ENCODE peak calls at places on chromosomes 3 and 15, in four cellular contexts. S is stimulated activated naive CD8-positive, alpha-beta T cell treated with anti-CD3 and anti-CD28 coated beads, Interleukin-15, Interleukin-2, amounts not matched to agents 100 U/mL and 50 U/mL, for 24 hours; J is PC-3; O is NCI-H69. Y is an unnamed sample.
A peak's percentile ranks its signal among the peaks of the same experiment; 100 is the strongest.

GRCh38 chr3:8458235-8458634 is 43.4 kb upstream of the LMCD1 start:
- DNase-seq in S (no peak), O (no peak), J (no peak), Y (peak; percentile 24)

GRCh38 chr3:148943531-148944200 is 47.7 kb upstream of the GYG1 start:
- DNase-seq in S (no peak), J (peak; percentile 93), O (peak; percentile 71), Y (peak; percentile 89)

GRCh38 chr15:67331676-67332075 is 77.1 kb downstream of the IQCH start:
- DNase-seq in S (no peak), J (no peak), O (no peak), Y (no peak)

GRCh38 chr3:141793476-141794260 is 30.5 kb downstream of the GRK7 start:
- DNase-seq in O (no peak), S (no peak), J (no peak), Y (no peak)

GRCh38 chr15:81419304-81419943 is 45.4 kb upstream of the TMC3 start:
- DNase-seq in O (no peak), S (no peak), J (peak; percentile 68), Y (peak; percentile 74)

GRCh38 chr15:88454867-88455810 is 12.0 kb downstream of the MRPL46 start:
- DNase-seq in J (peak; percentile 72), O (peak; percentile 80), S (peak; percentile 47), Y (peak; percentile 73)

GRCh38 chr3:4985330-4986174 is 6.3 kb downstream of the BHLHE40 start:
- DNase-seq in J (peak; percentile 78), S (no peak), O (peak; percentile 77), Y (peak; percentile 67)

GRCh38 chr3:183295211-183295610 is 42.2 kb downstream of the B3GNT5 start:
- DNase-seq in O (no peak), S (no peak), J (peak; percentile 98), Y (peak; percentile 82)

GRCh38 chr3:61725851-61726333 is 164.5 kb downstream of the PTPRG start:
- DNase-seq in O (peak; percentile 15), J (no peak), S (no peak), Y (peak; percentile 30)

GRCh38 chr15:68268405-68268804 is 9.1 kb upstream of the FEM1B start:
- DNase-seq in J (no peak), O (no peak), S (no peak), Y (no peak)

GRCh38 chr3:172094621-172095557 is 55.5 kb downstream of the FNDC3B start:
- DNase-seq in J (no peak), O (peak; percentile 20), S (peak; percentile 32), Y (peak; percentile 32)

GRCh38 chr15:25176991-25177954 is 222.5 kb downstream of the SNRPN start:
- DNase-seq in J (no peak), S (no peak), O (no peak), Y (no peak)

GRCh38 chr3:156035158-156035557 is 85.2 kb upstream of the KCNAB1 start:
- DNase-seq in S (no peak), O (no peak), J (no peak), Y (no peak)

GRCh38 chr3:33153782-33154181 is 40.0 kb downstream of the CRTAP start:
- DNase-seq in J (no peak), S (no peak), O (no peak), Y (no peak)

GRCh38 chr15:42836251-42836650 is 84.3 kb downstream of the TTBK2 start:
- DNase-seq in O (no peak), S (no peak), J (no peak), Y (no peak)

GRCh38 chr3:170163956-170164645 is 17.4 kb downstream of the PHC3 start:
- DNase-seq in O (no peak), J (no peak), S (no peak), Y (no peak)

GRCh38 chr3:188205992-188206416 is 52.0 kb downstream of the LPP start:
- DNase-seq in O (no peak), S (no peak), J (no peak), Y (no peak)

GRCh38 chr3:25427155-25428002 is 684 bp upstream of the RARB start:
- DNase-seq in J (no peak), S (no peak), O (peak; percentile 51), Y (peak; percentile 34)

GRCh38 chr3:84943379-84943778 is 15.4 kb upstream of the CADM2 start:
- DNase-seq in S (no peak), J (peak; percentile 15), O (peak; percentile 0), Y (no peak)

GRCh38 chr15:38169982-38170381 is 82.7 kb upstream of the SPRED1 start:
- DNase-seq in O (no peak), S (no peak), J (no peak), Y (no peak)

GRCh38 chr3:33749546-33750215 is 31.6 kb upstream of the CLASP2 start:
- DNase-seq in J (peak; percentile 40), S (no peak), O (no peak), Y (no peak)

GRCh38 chr3:139491966-139492365 is 15.7 kb upstream of the RBP2 start:
- DNase-seq in J (no peak), S (no peak), O (peak; percentile 78), Y (no peak)

GRCh38 chr15:48940508-48940907 is 23.2 kb downstream of the SHC4 start:
- DNase-seq in S (no peak), J (peak; percentile 86), O (peak; percentile 14), Y (peak; percentile 92)

GRCh38 chr15:25796395-25796794 is 66.7 kb downstream of the ATP10A start:
- DNase-seq in J (no peak), S (no peak), O (no peak), Y (no peak)

GRCh38 chr3:149480326-149481017 is 6.0 kb downstream of the TM4SF4 start:
- DNase-seq in O (peak; percentile 76), J (peak; percentile 94), S (peak; percentile 62), Y (peak; percentile 92)

GRCh38 chr3:58109752-58110151 is 101.0 kb downstream of the DNASE1L3 start:
- DNase-seq in J (no peak), S (no peak), O (no peak), Y (no peak)

GRCh38 chr3:124557433-124558232 is 172.6 kb upstream of the UMPS start:
- DNase-seq in J (peak; percentile 59), O (peak; percentile 77), S (no peak), Y (peak; percentile 74)

GRCh38 chr15:56042982-56043980 is 49.9 kb upstream of the NEDD4 start:
- DNase-seq in O (no peak), J (no peak), S (peak; percentile 20), Y (peak; percentile 37)

GRCh38 chr3:132432639-132433038 is 15.3 kb downstream of the DNAJC13 start:
- DNase-seq in O (peak; percentile 0), S (no peak), J (peak; percentile 64), Y (peak; percentile 88)

GRCh38 chr15:52163321-52164190 is 27.6 kb downstream of the GNB5 start:
- DNase-seq in O (peak; percentile 20), J (no peak), S (peak; percentile 43), Y (no peak)

GRCh38 chr15:59570364-59570763 is 41.2 kb upstream of the GCNT3 start:
- DNase-seq in S (no peak), O (no peak), J (peak; percentile 73), Y (no peak)

GRCh38 chr3:142460689-142461088 is 12.9 kb upstream of the XRN1 start:
- DNase-seq in S (no peak), J (no peak), O (no peak), Y (no peak)

GRCh38 chr3:70856414-70857162 is 544.1 kb upstream of the MDFIC2 start:
- DNase-seq in O (no peak), J (peak; percentile 83), S (no peak), Y (peak; percentile 82)

GRCh38 chr15:52080031-52080430 is 32.5 kb downstream of the BCL2L10 start:
- DNase-seq in J (peak; percentile 78), O (no peak), S (no peak), Y (peak; percentile 80)

GRCh38 chr3:148162132-148162531 is 535.6 kb upstream of the AGTR1 start:
- DNase-seq in S (no peak), O (no peak), J (no peak), Y (no peak)

GRCh38 chr3:195774917-195775316 is 36.8 kb downstream of the MUC4 start:
- DNase-seq in S (peak; percentile 39), J (peak; percentile 59), O (peak; percentile 40), Y (peak; percentile 45)

GRCh38 chr3:99126291-99126690 is 224.8 kb upstream of the DCBLD2 start:
- DNase-seq in S (no peak), O (no peak), J (no peak), Y (peak; percentile 52)

GRCh38 chr15:65785151-65785550 is 6.9 kb downstream of the DENND4A start:
- DNase-seq in J (no peak), S (no peak), O (no peak), Y (no peak)

GRCh38 chr3:43465109-43465508 is 156.7 kb downstream of the ANO10 start:
- DNase-seq in O (peak; percentile 0), S (no peak), J (peak; percentile 91), Y (no peak)

Y was measured in HT1080.